ENCODE peak calls at places on chromosome 20, in six cellular contexts. One of them, this sample, is unnamed.

GRCh38 chr20:45258669-45259068 is 4.3 kb upstream of the SLPI start:
- DNase-seq in lung: no peak
- DNase-seq in epithelial cell of esophagus: no peak
- DNase-seq in transverse colon: no peak
- DNase-seq in OCI-LY7: no peak
- DNase-seq in GM23338: no peak
- DNase-seq in this sample: no peak

GRCh38 chr20:2293486-2293885 is 2.3 kb upstream of the TGM3 start:
- DNase-seq in lung: no peak
- DNase-seq in OCI-LY7: no peak
- DNase-seq in epithelial cell of esophagus: no peak
- DNase-seq in GM23338: no peak
- DNase-seq in transverse colon: no peak
- DNase-seq in this sample: no peak

GRCh38 chr20:58713801-58714339 is 21.3 kb downstream of the NPEPL1 start:
- DNase-seq in GM23338: no peak
- DNase-seq in lung: peak; percentile 18
- DNase-seq in transverse colon: peak; percentile 6
- DNase-seq in OCI-LY7: no peak
- DNase-seq in epithelial cell of esophagus: no peak
- DNase-seq in this sample: no peak

GRCh38 chr20:21202284-21202683 is 76.4 kb downstream of the KIZ start:
- DNase-seq in lung: no peak
- DNase-seq in GM23338: no peak
- DNase-seq in transverse colon: no peak
- DNase-seq in epithelial cell of esophagus: peak; percentile 35
- DNase-seq in OCI-LY7: no peak
- DNase-seq in this sample: no peak

GRCh38 chr20:59736366-59736765 is 132.0 kb downstream of the PHACTR3 start:
- DNase-seq in lung: no peak
- DNase-seq in epithelial cell of esophagus: no peak
- DNase-seq in transverse colon: no peak
- DNase-seq in GM23338: no peak
- DNase-seq in OCI-LY7: no peak
- DNase-seq in this sample: no peak

GRCh38 chr20:35849726-35850125 is 77.9 kb downstream of the PHF20 start:
- DNase-seq in lung: no peak
- DNase-seq in epithelial cell of esophagus: no peak
- DNase-seq in transverse colon: no peak
- DNase-seq in OCI-LY7: no peak
- DNase-seq in GM23338: no peak
- DNase-seq in this sample: no peak

GRCh38 chr20:48660788-48661187 is 167.0 kb downstream of the PREX1 start:
- DNase-seq in transverse colon: no peak
- DNase-seq in GM23338: no peak
- DNase-seq in epithelial cell of esophagus: no peak
- DNase-seq in OCI-LY7: no peak
- DNase-seq in lung: no peak
- DNase-seq in this sample: no peak

GRCh38 chr20:550611-551010 is 7.0 kb upstream of the CSNK2A1 start:
- DNase-seq in OCI-LY7: no peak
- DNase-seq in epithelial cell of esophagus: no peak
- DNase-seq in GM23338: no peak
- DNase-seq in transverse colon: no peak
- DNase-seq in lung: no peak
- DNase-seq in this sample: no peak

GRCh38 chr20:36613974-36614373 is 8.4 kb downstream of the RAB5IF start:
- DNase-seq in transverse colon: peak; percentile 42
- DNase-seq in epithelial cell of esophagus: peak; percentile 19
- DNase-seq in OCI-LY7: no peak
- DNase-seq in GM23338: no peak
- DNase-seq in lung: peak; percentile 45
- DNase-seq in this sample: no peak

GRCh38 chr20:58712116-58712822 is 19.7 kb downstream of the NPEPL1 start:
- DNase-seq in lung: no peak
- DNase-seq in transverse colon: peak; percentile 5
- DNase-seq in OCI-LY7: no peak
- DNase-seq in GM23338: no peak
- DNase-seq in epithelial cell of esophagus: no peak
- DNase-seq in this sample: no peak

GRCh38 chr20:57526067-57526884 is 1.3 kb upstream of the CTCFL start:
- DNase-seq in transverse colon: peak; percentile 39
- DNase-seq in OCI-LY7: peak; percentile 45
- DNase-seq in lung: no peak
- DNase-seq in GM23338: peak; percentile 69
- DNase-seq in epithelial cell of esophagus: no peak
- DNase-seq in this sample: no peak

GRCh38 chr20:51871943-51872342 is 69.6 kb upstream of the SALL4 start:
- DNase-seq in lung: no peak
- DNase-seq in GM23338: no peak
- DNase-seq in epithelial cell of esophagus: no peak
- DNase-seq in OCI-LY7: no peak
- DNase-seq in transverse colon: no peak
- DNase-seq in this sample: no peak

GRCh38 chr20:37235065-37235464 is 26.5 kb downstream of the GHRH start:
- DNase-seq in epithelial cell of esophagus: no peak
- DNase-seq in OCI-LY7: no peak
- DNase-seq in transverse colon: no peak
- DNase-seq in lung: no peak
- DNase-seq in GM23338: no peak
- DNase-seq in this sample: no peak

GRCh38 chr20:46757754-46758678 is 48.6 kb downstream of the SLC2A10 start:
- DNase-seq in epithelial cell of esophagus: peak; percentile 60
- DNase-seq in lung: peak; percentile 45
- DNase-seq in transverse colon: peak; percentile 51
- DNase-seq in GM23338: peak; percentile 81
- DNase-seq in OCI-LY7: peak; percentile 82
- DNase-seq in this sample: no peak

GRCh38 chr20:49781676-49782075 is 31.0 kb upstream of the SLC9A8 start:
- DNase-seq in GM23338: no peak
- DNase-seq in lung: no peak
- DNase-seq in epithelial cell of esophagus: no peak
- DNase-seq in transverse colon: no peak
- DNase-seq in OCI-LY7: no peak
- DNase-seq in this sample: no peak

GRCh38 chr20:23339986-23340385 is 10.6 kb upstream of the NXT1 start:
- DNase-seq in GM23338: no peak
- DNase-seq in OCI-LY7: no peak
- DNase-seq in epithelial cell of esophagus: no peak
- DNase-seq in lung: no peak
- DNase-seq in transverse colon: no peak
- DNase-seq in this sample: no peak

GRCh38 chr20:58829531-58829941 is 21.2 kb downstream of the GNAS-AS1 start:
- DNase-seq in OCI-LY7: no peak
- DNase-seq in transverse colon: no peak
- DNase-seq in epithelial cell of esophagus: peak; percentile 20
- DNase-seq in lung: peak; percentile 60
- DNase-seq in GM23338: no peak
- DNase-seq in this sample: no peak

GRCh38 chr20:46119547-46119946 is 1.4 kb downstream of the CD40 start:
- DNase-seq in lung: no peak
- DNase-seq in epithelial cell of esophagus: no peak
- DNase-seq in transverse colon: no peak
- DNase-seq in GM23338: no peak
- DNase-seq in OCI-LY7: peak; percentile 20
- DNase-seq in this sample: no peak

GRCh38 chr20:20741067-20742045 is 28.9 kb upstream of the RALGAPA2 start:
- DNase-seq in GM23338: no peak
- DNase-seq in transverse colon: no peak
- DNase-seq in lung: peak; percentile 46
- DNase-seq in OCI-LY7: no peak
- DNase-seq in epithelial cell of esophagus: no peak
- DNase-seq in this sample: no peak

GRCh38 chr20:47466193-47466592 is 35.5 kb upstream of the NCOA3 start:
- DNase-seq in epithelial cell of esophagus: no peak
- DNase-seq in lung: no peak
- DNase-seq in OCI-LY7: no peak
- DNase-seq in transverse colon: no peak
- DNase-seq in GM23338: no peak
- DNase-seq in this sample: no peak

GRCh38 chr20:3671986-3672863 is 9.0 kb upstream of the GFRA4 start:
- DNase-seq in OCI-LY7: no peak
- DNase-seq in transverse colon: no peak
- DNase-seq in GM23338: peak; percentile 59
- DNase-seq in epithelial cell of esophagus: no peak
- DNase-seq in lung: no peak
- DNase-seq in this sample: no peak
- TF ChIP-seq CTCF in OCI-LY7: no peak
- TF ChIP-seq CTCF in transverse colon: no peak
- TF ChIP-seq CTCF in GM23338: peak; percentile 48
- TF ChIP-seq CTCF in epithelial cell of esophagus: no peak
- TF ChIP-seq CTCF in lung: no peak
- TF ChIP-seq CTCF in this sample: no peak

DNA sequence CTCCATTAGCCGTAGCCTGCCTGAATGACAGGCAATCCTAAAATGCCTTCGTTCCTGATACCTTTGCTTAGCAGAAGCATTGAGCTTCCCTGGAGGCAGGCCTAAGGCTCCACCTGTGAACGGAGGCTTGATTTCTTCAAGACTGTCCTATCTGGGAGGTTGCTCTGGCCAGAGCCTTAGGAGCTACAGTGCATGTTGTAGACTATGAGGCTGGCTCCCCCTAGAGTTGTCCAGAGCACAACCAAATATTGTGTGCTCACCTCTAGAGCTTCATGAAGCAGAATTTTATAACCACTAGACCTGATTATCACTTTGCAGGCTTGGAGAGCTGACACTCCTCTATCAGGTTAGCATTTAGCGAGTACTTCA is 217.8 kb downstream of the MAFB start:
- DNase-seq in GM23338: peak; percentile 75
- DNase-seq in transverse colon: peak; percentile 22
- DNase-seq in OCI-LY7: no peak
- DNase-seq in lung: no peak
- DNase-seq in epithelial cell of esophagus: peak; percentile 58
- DNase-seq in this sample: no peak
- TF ChIP-seq CTCF in GM23338: peak; percentile 78
- TF ChIP-seq CTCF in transverse colon: no peak
- TF ChIP-seq CTCF in OCI-LY7: peak; percentile 36
- TF ChIP-seq CTCF in lung: no peak
- TF ChIP-seq CTCF in epithelial cell of esophagus: peak; percentile 47
- TF ChIP-seq CTCF in this sample: no peak

GRCh38 chr20:64133951-64134407 is 26.6 kb upstream of the NPBWR2 start:
- DNase-seq in GM23338: peak; percentile 69
- DNase-seq in epithelial cell of esophagus: no peak
- DNase-seq in OCI-LY7: peak; percentile 40
- DNase-seq in lung: no peak
- DNase-seq in transverse colon: no peak
- DNase-seq in this sample: peak; percentile 7
- TF ChIP-seq CTCF in GM23338: peak; percentile 80
- TF ChIP-seq CTCF in epithelial cell of esophagus: peak; percentile 25
- TF ChIP-seq CTCF in OCI-LY7: peak; percentile 73
- TF ChIP-seq CTCF in lung: no peak
- TF ChIP-seq CTCF in transverse colon: no peak
- TF ChIP-seq CTCF in this sample: no peak

GRCh38 chr20:31490752-31491151 is 15.7 kb downstream of the REM1 start:
- DNase-seq in transverse colon: no peak
- DNase-seq in lung: no peak
- DNase-seq in epithelial cell of esophagus: no peak
- DNase-seq in OCI-LY7: no peak
- DNase-seq in GM23338: no peak
- DNase-seq in this sample: no peak

GRCh38 chr20:31497838-31498540 is 16.3 kb upstream of the HM13 start:
- DNase-seq in lung: no peak
- DNase-seq in GM23338: peak; percentile 78
- DNase-seq in OCI-LY7: no peak
- DNase-seq in epithelial cell of esophagus: no peak
- DNase-seq in transverse colon: no peak
- DNase-seq in this sample: no peak

GRCh38 chr20:31496761-31497295 is 17.4 kb upstream of the HM13 start:
- DNase-seq in transverse colon: peak; percentile 22
- DNase-seq in lung: no peak
- DNase-seq in OCI-LY7: no peak
- DNase-seq in GM23338: no peak
- DNase-seq in epithelial cell of esophagus: no peak
- DNase-seq in this sample: no peak

GRCh38 chr20:31489152-31489551 is 14.1 kb downstream of the REM1 start:
- DNase-seq in OCI-LY7: no peak
- DNase-seq in transverse colon: no peak
- DNase-seq in GM23338: no peak
- DNase-seq in epithelial cell of esophagus: no peak
- DNase-seq in lung: no peak
- DNase-seq in this sample: no peak

GRCh38 chr20:31494131-31494530 is 19.0 kb downstream of the REM1 start:
- DNase-seq in OCI-LY7: no peak
- DNase-seq in transverse colon: no peak
- DNase-seq in lung: no peak
- DNase-seq in epithelial cell of esophagus: peak; percentile 59
- DNase-seq in GM23338: peak; percentile 96
- DNase-seq in this sample: no peak
- TF ChIP-seq CTCF in OCI-LY7: peak; percentile 32
- TF ChIP-seq CTCF in transverse colon: no peak
- TF ChIP-seq CTCF in lung: no peak
- TF ChIP-seq CTCF in epithelial cell of esophagus: peak; percentile 46
- TF ChIP-seq CTCF in GM23338: peak; percentile 89
- TF ChIP-seq CTCF in this sample: no peak

DNA sequence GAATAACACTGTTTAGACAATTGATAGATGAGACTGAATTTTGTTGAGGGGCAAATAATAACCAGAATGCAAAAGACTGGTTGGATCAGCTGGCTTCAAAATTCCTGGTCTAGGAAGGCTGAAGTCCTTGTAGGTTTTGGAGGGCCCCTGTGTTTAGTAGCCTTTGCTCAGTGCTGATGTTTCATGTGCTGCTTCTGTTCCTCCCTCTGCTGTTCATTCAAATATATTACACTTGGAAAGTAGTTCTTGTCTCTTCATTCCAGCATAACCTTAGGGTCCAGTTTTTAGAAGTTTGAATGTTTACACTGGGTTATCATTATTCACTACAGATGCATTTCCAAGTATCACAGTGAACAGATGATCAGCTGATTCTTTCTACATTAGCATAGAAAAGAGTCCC is 72.5 kb downstream of the FLRT3 start:
- DNase-seq in lung: no peak
- DNase-seq in transverse colon: no peak
- DNase-seq in GM23338: peak; percentile 52
- DNase-seq in epithelial cell of esophagus: peak; percentile 45
- DNase-seq in OCI-LY7: no peak
- DNase-seq in this sample: no peak
- TF ChIP-seq CTCF in lung: no peak
- TF ChIP-seq CTCF in transverse colon: peak; percentile 25
- TF ChIP-seq CTCF in GM23338: peak; percentile 48
- TF ChIP-seq CTCF in epithelial cell of esophagus: peak; percentile 54
- TF ChIP-seq CTCF in OCI-LY7: peak; percentile 34
- TF ChIP-seq CTCF in this sample: no peak

DNA sequence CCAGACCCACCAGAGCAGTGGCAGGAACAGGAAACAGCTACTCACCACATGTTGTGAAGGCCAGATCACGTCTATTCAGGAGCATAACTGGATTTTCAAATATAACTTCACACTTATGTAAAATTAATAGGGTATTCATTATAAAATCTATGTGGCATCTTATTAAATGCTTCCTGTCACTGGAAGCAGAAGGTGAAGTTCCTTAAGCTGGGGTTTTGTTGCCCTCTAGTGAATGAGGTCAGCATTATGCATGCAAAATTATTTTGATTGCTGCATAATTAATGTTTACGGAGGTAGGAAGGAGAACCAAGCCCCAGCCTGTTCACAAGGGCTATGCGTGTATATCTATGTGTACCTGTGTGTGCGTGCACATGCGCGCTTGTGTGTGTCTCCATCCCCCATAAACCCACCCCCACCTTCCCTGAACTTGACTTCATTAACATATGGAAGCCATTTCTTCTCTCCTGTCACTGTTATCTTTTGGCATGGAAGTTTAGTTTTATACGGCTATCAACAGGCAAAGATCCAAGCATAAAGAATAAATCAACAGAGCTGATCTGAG is 90.3 kb upstream of the CDH4 start:
- DNase-seq in GM23338: no peak
- DNase-seq in transverse colon: no peak
- DNase-seq in OCI-LY7: no peak
- DNase-seq in epithelial cell of esophagus: no peak
- DNase-seq in lung: no peak
- DNase-seq in this sample: no peak
- TF ChIP-seq CTCF in GM23338: no peak
- TF ChIP-seq CTCF in transverse colon: no peak
- TF ChIP-seq CTCF in OCI-LY7: no peak
- TF ChIP-seq CTCF in epithelial cell of esophagus: no peak
- TF ChIP-seq CTCF in lung: no peak
- TF ChIP-seq CTCF in this sample: no peak